ENCODE peak calls at places on chromosomes 11 and 22, in four cellular contexts. J, M, N and A are unnamed samples.

GRCh38 chr22:17733484-17733883 is 40.8 kb downstream of the BID start:
- DNase-seq in J (no peak), M (no peak), N (no peak), A (peak; percentile 35)

GRCh38 chr11:95788921-95789505 is 569 bp downstream of the FAM76B start:
- DNase-seq in J (no peak), M (no peak), N (no peak), A (no peak)

GRCh38 chr11:134357545-134357839 is 25.7 kb downstream of the GLB1L2 start:
- DNase-seq in J (no peak), M (no peak), N (peak; percentile 55), A (no peak)

GRCh38 chr11:114441921-114442320 is 2.7 kb downstream of the REXO2 start:
- DNase-seq in J (no peak), M (no peak), N (no peak), A (no peak)

GRCh38 chr11:125568970-125569912 is at the start of gene EI24:
- DNase-seq in J (peak; percentile 79), M (peak; percentile 84), N (peak; percentile 94), A (peak; percentile 83)

GRCh38 chr11:87473174-87473573 is 435.4 kb downstream of the TMEM135 start:
- DNase-seq in J (peak; percentile 21), M (no peak), N (no peak), A (no peak)

GRCh38 chr11:93775289-93775688 is 8.8 kb upstream of the MED17 start:
- DNase-seq in J (no peak), M (peak; percentile 18), N (no peak), A (no peak)

GRCh38 chr11:123569387-123569786 is 85.0 kb downstream of the SCN3B start:
- DNase-seq in J (no peak), M (no peak), N (no peak), A (no peak)

GRCh38 chr11:66343176-66343575 is 1.7 kb downstream of the BRMS1 start:
- DNase-seq in J (no peak), M (no peak), N (no peak), A (no peak)

GRCh38 chr11:62338218-62338617 is 970 bp downstream of the ASRGL1 start:
- DNase-seq in J (no peak), M (no peak), N (no peak), A (no peak)

GRCh38 chr11:111846640-111847039 is 24.7 kb downstream of the ALG9 start:
- DNase-seq in J (peak; percentile 49), M (no peak), N (no peak), A (peak; percentile 71)

GRCh38 chr11:20443596-20443995 is 56.1 kb downstream of the PRMT3 start:
- DNase-seq in J (peak; percentile 12), M (peak; percentile 18), N (no peak), A (peak; percentile 47)

GRCh38 chr11:57566564-57567209 is 785 bp downstream of the UBE2L6 start:
- DNase-seq in J (no peak), M (no peak), N (no peak), A (no peak)

GRCh38 chr11:67306769-67307544 is 3.6 kb downstream of the SSH3 start:
- DNase-seq in J (no peak), M (no peak), N (no peak), A (no peak)